ENCODE peak calls at places on chromosomes 13 and 19, in seven cellular contexts. One of them, this sample, is unnamed.

GRCh38 chr13:19862511-19863313 is 737 bp downstream of the ZMYM5 start:
- DNase-seq in GM12878: no peak
- DNase-seq in K562: peak; percentile 32
- DNase-seq in SK-N-SH: no peak
- DNase-seq in HCT116: no peak
- DNase-seq in HepG2: no peak
- DNase-seq in H1: no peak
- DNase-seq in this sample: no peak

GRCh38 chr13:51524846-51525566 is 59.3 kb upstream of the WDFY2 start:
- DNase-seq in GM12878: no peak
- DNase-seq in K562: no peak
- DNase-seq in H1: no peak
- DNase-seq in HCT116: no peak
- DNase-seq in SK-N-SH: no peak
- DNase-seq in HepG2: no peak
- DNase-seq in this sample: no peak

GRCh38 chr19:42274065-42274682 is 5.1 kb downstream of the CIC start:
- DNase-seq in K562: no peak
- DNase-seq in HepG2: no peak
- DNase-seq in HCT116: no peak
- DNase-seq in GM12878: no peak
- DNase-seq in SK-N-SH: no peak
- DNase-seq in H1: no peak
- DNase-seq in this sample: no peak

GRCh38 chr19:39208175-39208795 is 4.2 kb upstream of the SYCN start:
- DNase-seq in H1: no peak
- DNase-seq in GM12878: no peak
- DNase-seq in K562: no peak
- DNase-seq in SK-N-SH: no peak
- DNase-seq in HCT116: no peak
- DNase-seq in HepG2: no peak
- DNase-seq in this sample: no peak

GRCh38 chr13:65499251-65499650 is 1730.9 kb downstream of the PCDH9 start:
- DNase-seq in SK-N-SH: no peak
- DNase-seq in H1: no peak
- DNase-seq in K562: no peak
- DNase-seq in HCT116: no peak
- DNase-seq in GM12878: no peak
- DNase-seq in HepG2: no peak
- DNase-seq in this sample: no peak

GRCh38 chr13:110229905-110230563 is 76.9 kb downstream of the COL4A1 start:
- DNase-seq in HCT116: no peak
- DNase-seq in H1: no peak
- DNase-seq in GM12878: no peak
- DNase-seq in HepG2: no peak
- DNase-seq in SK-N-SH: no peak
- DNase-seq in K562: no peak
- DNase-seq in this sample: no peak

GRCh38 chr13:111411186-111411858 is 90.9 kb downstream of the TEX29 start:
- DNase-seq in H1: no peak
- DNase-seq in GM12878: no peak
- DNase-seq in K562: no peak
- DNase-seq in HepG2: no peak
- DNase-seq in HCT116: no peak
- DNase-seq in SK-N-SH: no peak
- DNase-seq in this sample: no peak

GRCh38 chr19:15501596-15501995 is 6.7 kb upstream of the CYP4F22 start:
- DNase-seq in HepG2: no peak
- DNase-seq in GM12878: no peak
- DNase-seq in H1: no peak
- DNase-seq in HCT116: no peak
- DNase-seq in K562: no peak
- DNase-seq in SK-N-SH: no peak
- DNase-seq in this sample: no peak

GRCh38 chr13:31588331-31588730 is 151.0 kb upstream of the RXFP2 start:
- DNase-seq in K562: no peak
- DNase-seq in HepG2: no peak
- DNase-seq in SK-N-SH: no peak
- DNase-seq in HCT116: no peak
- DNase-seq in H1: no peak
- DNase-seq in GM12878: no peak
- DNase-seq in this sample: no peak

GRCh38 chr13:111204438-111205177 is 89.5 kb downstream of the ARHGEF7 start:
- DNase-seq in HepG2: peak; percentile 43
- DNase-seq in SK-N-SH: peak; percentile 57
- DNase-seq in H1: no peak
- DNase-seq in K562: no peak
- DNase-seq in HCT116: no peak
- DNase-seq in GM12878: no peak
- DNase-seq in this sample: no peak

GRCh38 chr13:113625965-113626661 is 31.9 kb downstream of the ATP4B start:
- DNase-seq in K562: no peak
- DNase-seq in GM12878: no peak
- DNase-seq in SK-N-SH: no peak
- DNase-seq in H1: no peak
- DNase-seq in HCT116: no peak
- DNase-seq in HepG2: no peak
- DNase-seq in this sample: no peak

GRCh38 chr19:55301459-55302331 is 17.9 kb downstream of the BRSK1 start:
- DNase-seq in HCT116: peak; percentile 54
- DNase-seq in H1: peak; percentile 73
- DNase-seq in K562: peak; percentile 99
- DNase-seq in SK-N-SH: peak; percentile 99
- DNase-seq in HepG2: peak; percentile 68
- DNase-seq in GM12878: peak; percentile 59
- DNase-seq in this sample: peak; percentile 55

GRCh38 chr19:51887522-51888498 is at the start of gene ZNF577:
- DNase-seq in HCT116: no peak
- DNase-seq in HepG2: no peak
- DNase-seq in GM12878: no peak
- DNase-seq in SK-N-SH: peak; percentile 67
- DNase-seq in K562: no peak
- DNase-seq in H1: peak; percentile 89
- DNase-seq in this sample: no peak

GRCh38 chr13:49655906-49656305 is 27.6 kb downstream of the ARL11 start:
- DNase-seq in SK-N-SH: no peak
- DNase-seq in HCT116: no peak
- DNase-seq in H1: no peak
- DNase-seq in GM12878: no peak
- DNase-seq in K562: no peak
- DNase-seq in HepG2: no peak
- DNase-seq in this sample: no peak

GRCh38 chr19:45873219-45873772 is 9.2 kb downstream of the FOXA3 start:
- DNase-seq in GM12878: no peak
- DNase-seq in HepG2: no peak
- DNase-seq in K562: no peak
- DNase-seq in H1: no peak
- DNase-seq in SK-N-SH: no peak
- DNase-seq in HCT116: no peak
- DNase-seq in this sample: no peak

GRCh38 chr19:3914199-3914598 is 18.7 kb upstream of the NMRK2 start:
- DNase-seq in HCT116: peak; percentile 6
- DNase-seq in K562: no peak
- DNase-seq in HepG2: no peak
- DNase-seq in GM12878: no peak
- DNase-seq in SK-N-SH: no peak
- DNase-seq in H1: no peak
- DNase-seq in this sample: no peak

GRCh38 chr13:75685239-75685697 is 49.1 kb downstream of the LMO7 start:
- DNase-seq in HepG2: peak; percentile 42
- DNase-seq in SK-N-SH: no peak
- DNase-seq in HCT116: no peak
- DNase-seq in K562: no peak
- DNase-seq in GM12878: no peak
- DNase-seq in H1: peak; percentile 39
- DNase-seq in this sample: no peak

GRCh38 chr13:102555914-102556553 is 40.8 kb upstream of the TPP2 start:
- DNase-seq in HCT116: peak; percentile 21
- DNase-seq in GM12878: no peak
- DNase-seq in H1: no peak
- DNase-seq in HepG2: peak; percentile 18
- DNase-seq in SK-N-SH: peak; percentile 47
- DNase-seq in K562: no peak
- DNase-seq in this sample: peak; percentile 20

GRCh38 chr13:29963086-29963485 is 112.7 kb upstream of the UBL3 start:
- DNase-seq in HCT116: no peak
- DNase-seq in K562: no peak
- DNase-seq in GM12878: no peak
- DNase-seq in SK-N-SH: no peak
- DNase-seq in HepG2: no peak
- DNase-seq in H1: no peak
- DNase-seq in this sample: no peak

GRCh38 chr13:114339779-114340534 is 25.7 kb downstream of the CHAMP1 start:
- DNase-seq in SK-N-SH: peak; percentile 70
- DNase-seq in HCT116: peak; percentile 51
- DNase-seq in GM12878: no peak
- DNase-seq in H1: no peak
- DNase-seq in K562: no peak
- DNase-seq in HepG2: peak; percentile 22
- DNase-seq in this sample: no peak

GRCh38 chr13:31818236-31818635 is 78.9 kb downstream of the RXFP2 start:
- DNase-seq in HCT116: no peak
- DNase-seq in GM12878: no peak
- DNase-seq in HepG2: no peak
- DNase-seq in K562: no peak
- DNase-seq in H1: no peak
- DNase-seq in SK-N-SH: no peak
- DNase-seq in this sample: no peak

GRCh38 chr19:38784224-38784623 is 4.8 kb upstream of the LGALS7B start:
- DNase-seq in SK-N-SH: no peak
- DNase-seq in K562: no peak
- DNase-seq in HCT116: no peak
- DNase-seq in HepG2: peak; percentile 63
- DNase-seq in GM12878: no peak
- DNase-seq in H1: no peak
- DNase-seq in this sample: no peak

GRCh38 chr13:80084086-80084676 is 256.7 kb downstream of the SPRY2 start:
- DNase-seq in GM12878: no peak
- DNase-seq in HCT116: no peak
- DNase-seq in HepG2: no peak
- DNase-seq in K562: no peak
- DNase-seq in H1: no peak
- DNase-seq in SK-N-SH: no peak
- DNase-seq in this sample: peak; percentile 12

GRCh38 chr13:82822935-82823334 is 1059.3 kb downstream of the SLITRK1 start:
- DNase-seq in H1: no peak
- DNase-seq in GM12878: no peak
- DNase-seq in SK-N-SH: no peak
- DNase-seq in K562: no peak
- DNase-seq in HCT116: no peak
- DNase-seq in HepG2: no peak
- DNase-seq in this sample: no peak

GRCh38 chr13:29683041-29683440 is 87.6 kb upstream of the SLC7A1 start:
- DNase-seq in GM12878: no peak
- DNase-seq in HCT116: no peak
- DNase-seq in H1: no peak
- DNase-seq in SK-N-SH: no peak
- DNase-seq in HepG2: no peak
- DNase-seq in K562: no peak
- DNase-seq in this sample: no peak

GRCh38 chr13:40193290-40194203 is 472.9 kb downstream of the FOXO1 start:
- DNase-seq in GM12878: no peak
- DNase-seq in H1: no peak
- DNase-seq in SK-N-SH: no peak
- DNase-seq in HCT116: no peak
- DNase-seq in HepG2: no peak
- DNase-seq in K562: no peak
- DNase-seq in this sample: no peak
- H3K27ac ChIP-seq in GM12878: no peak overlapping the region
- H3K27ac ChIP-seq in H1: no peak overlapping the region
- H3K27ac ChIP-seq in SK-N-SH: no peak overlapping the region
- H3K27ac ChIP-seq in HCT116: no peak overlapping the region
- H3K27ac ChIP-seq in HepG2: no peak overlapping the region
- H3K27ac ChIP-seq in K562: no peak overlapping the region
- H3K27ac ChIP-seq in this sample: no peak overlapping the region

DNA sequence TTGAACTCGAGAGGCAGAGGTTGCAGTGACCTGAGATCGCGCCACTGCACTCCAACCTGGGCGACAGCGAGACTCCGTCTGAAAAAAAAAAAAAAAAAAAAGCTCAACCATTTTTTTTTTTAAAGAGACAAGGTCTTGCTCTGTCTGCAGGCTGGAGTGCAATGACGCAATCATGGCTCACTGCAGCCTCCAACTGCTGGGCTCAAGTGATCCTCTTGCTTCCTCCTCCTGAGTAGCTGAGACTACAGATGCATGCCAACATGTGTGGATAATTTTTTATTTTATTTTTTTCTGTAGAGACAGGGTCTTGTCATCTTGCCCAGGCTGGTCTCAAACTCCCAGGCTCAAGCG is 10.3 kb downstream of the EHD2 start:
- DNase-seq in GM12878: no peak
- DNase-seq in HCT116: no peak
- DNase-seq in HepG2: peak; percentile 63
- DNase-seq in H1: no peak
- DNase-seq in K562: no peak
- DNase-seq in SK-N-SH: no peak
- DNase-seq in this sample: no peak
- H3K4me3 ChIP-seq in GM12878: no peak overlapping the region
- H3K4me3 ChIP-seq in HCT116: no peak overlapping the region
- H3K4me3 ChIP-seq in HepG2: no peak overlapping the region
- H3K4me3 ChIP-seq in H1: no peak overlapping the region
- H3K4me3 ChIP-seq in K562: no peak overlapping the region
- H3K4me3 ChIP-seq in SK-N-SH: peak overlapping the region; percentile 45
- H3K4me3 ChIP-seq in this sample: no peak overlapping the region

GRCh38 chr19:20077791-20078463 is at the start of gene ZNF90:
- DNase-seq in GM12878: peak; percentile 11
- DNase-seq in H1: peak; percentile 84
- DNase-seq in SK-N-SH: peak; percentile 87
- DNase-seq in HCT116: no peak
- DNase-seq in HepG2: peak; percentile 88
- DNase-seq in K562: peak; percentile 6
- DNase-seq in this sample: peak; percentile 83
- TF ChIP-seq SIN3A in GM12878: no peak
- TF ChIP-seq SIN3A in H1: no peak
- TF ChIP-seq SIN3A in SK-N-SH: no peak
- TF ChIP-seq SIN3A in HCT116: no peak
- TF ChIP-seq SIN3A in HepG2: no peak
- TF ChIP-seq SIN3A in K562: no peak
- TF ChIP-seq SIN3A in this sample: peak; percentile 81

DNA sequence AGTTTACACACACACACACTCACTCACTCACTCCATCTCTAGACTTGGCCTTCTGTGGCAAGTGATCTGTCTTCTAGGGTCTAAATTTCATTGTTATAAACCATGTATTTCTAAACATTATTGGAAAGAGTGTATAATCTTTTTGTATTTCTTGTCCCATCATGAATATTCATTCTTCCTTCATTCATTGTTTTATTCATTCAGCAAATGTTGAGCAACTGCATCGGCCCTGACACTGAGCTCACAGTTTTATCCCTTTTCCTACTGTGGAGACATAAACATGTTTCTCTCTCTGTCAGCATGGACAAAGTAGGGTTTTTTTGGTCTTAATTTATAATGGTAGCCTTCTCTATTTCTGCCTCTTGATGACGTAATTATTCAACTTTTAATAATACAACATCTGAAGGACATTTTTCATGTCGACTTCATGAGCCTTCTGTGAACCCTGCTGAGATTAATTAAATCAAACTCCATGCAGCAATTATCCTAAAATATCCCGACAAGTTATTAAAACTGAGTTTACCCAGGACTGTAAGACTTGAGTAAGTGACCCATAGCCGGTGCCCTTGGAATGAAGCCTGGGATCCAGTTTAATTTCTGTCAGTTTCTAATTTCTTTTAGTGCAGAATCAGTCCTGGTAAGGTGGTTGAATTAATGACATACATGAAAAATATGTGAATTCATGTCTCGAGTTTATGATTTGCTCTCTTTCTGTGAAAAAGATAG is 7.3 kb downstream of the SPATA13 start:
- DNase-seq in H1: no peak
- DNase-seq in HCT116: no peak
- DNase-seq in SK-N-SH: no peak
- DNase-seq in HepG2: no peak
- DNase-seq in GM12878: no peak
- DNase-seq in K562: no peak
- DNase-seq in this sample: no peak
- H3K27ac ChIP-seq in H1: no peak overlapping the region
- H3K27ac ChIP-seq in HCT116: no peak overlapping the region
- H3K27ac ChIP-seq in SK-N-SH: no peak overlapping the region
- H3K27ac ChIP-seq in HepG2: no peak overlapping the region
- H3K27ac ChIP-seq in GM12878: no peak overlapping the region
- H3K27ac ChIP-seq in K562: no peak overlapping the region
- H3K27ac ChIP-seq in this sample: no peak overlapping the region